ENCODE peak calls at places on chromosomes 1 and 21, in five cellular contexts. One of them, this sample, is unnamed.

GRCh38 chr1:159828916-159829634 is 2.4 kb downstream of the SLAMF8 start:
- DNase-seq in GM12878: peak; percentile 40
- DNase-seq in K562: peak; percentile 44
- DNase-seq in NT2/D1: no peak
- DNase-seq in upper lobe of right lung: peak; percentile 75
- DNase-seq in this sample: peak; percentile 55

GRCh38 chr1:204459706-204460105 is 34.9 kb downstream of the PIK3C2B start:
- DNase-seq in upper lobe of right lung: no peak
- DNase-seq in K562: no peak
- DNase-seq in NT2/D1: no peak
- DNase-seq in GM12878: no peak
- DNase-seq in this sample: no peak

GRCh38 chr1:79326875-79327274 is 320.3 kb upstream of the ADGRL4 start:
- DNase-seq in NT2/D1: no peak
- DNase-seq in K562: no peak
- DNase-seq in upper lobe of right lung: no peak
- DNase-seq in GM12878: no peak
- DNase-seq in this sample: no peak

GRCh38 chr1:95223110-95223509 is 10.9 kb upstream of the RWDD3 start:
- DNase-seq in NT2/D1: no peak
- DNase-seq in K562: no peak
- DNase-seq in upper lobe of right lung: no peak
- DNase-seq in GM12878: no peak
- DNase-seq in this sample: no peak

GRCh38 chr1:15423355-15424077 is 13.8 kb downstream of the EFHD2 start:
- DNase-seq in upper lobe of right lung: no peak
- DNase-seq in GM12878: no peak
- DNase-seq in NT2/D1: no peak
- DNase-seq in K562: no peak
- DNase-seq in this sample: no peak

GRCh38 chr1:74799119-74799518 is 66.2 kb downstream of the TYW3 start:
- DNase-seq in GM12878: no peak
- DNase-seq in K562: no peak
- DNase-seq in NT2/D1: peak; percentile 23
- DNase-seq in upper lobe of right lung: no peak
- DNase-seq in this sample: no peak

GRCh38 chr1:167756760-167757405 is 35.1 kb downstream of the MPZL1 start:
- DNase-seq in GM12878: no peak
- DNase-seq in NT2/D1: no peak
- DNase-seq in K562: peak; percentile 39
- DNase-seq in upper lobe of right lung: no peak
- DNase-seq in this sample: no peak

GRCh38 chr1:37393173-37393572 is 81.2 kb upstream of the ZC3H12A start:
- DNase-seq in upper lobe of right lung: no peak
- DNase-seq in NT2/D1: no peak
- DNase-seq in K562: no peak
- DNase-seq in GM12878: no peak
- DNase-seq in this sample: no peak

GRCh38 chr1:12439083-12439482 is 178.9 kb downstream of the DHRS3 start:
- DNase-seq in GM12878: no peak
- DNase-seq in NT2/D1: no peak
- DNase-seq in upper lobe of right lung: no peak
- DNase-seq in K562: no peak
- DNase-seq in this sample: no peak

GRCh38 chr21:35942211-35943144 is 117.8 kb downstream of the SETD4 start:
- DNase-seq in upper lobe of right lung: no peak
- DNase-seq in K562: no peak
- DNase-seq in GM12878: no peak
- DNase-seq in NT2/D1: no peak
- DNase-seq in this sample: no peak

GRCh38 chr1:119652587-119652986 is 4.5 kb upstream of the ZNF697 start:
- DNase-seq in GM12878: no peak
- DNase-seq in K562: no peak
- DNase-seq in upper lobe of right lung: no peak
- DNase-seq in NT2/D1: no peak
- DNase-seq in this sample: no peak

GRCh38 chr1:186754542-186755150 is 74.1 kb upstream of the PLA2G4A start:
- DNase-seq in K562: no peak
- DNase-seq in upper lobe of right lung: no peak
- DNase-seq in NT2/D1: no peak
- DNase-seq in GM12878: no peak
- DNase-seq in this sample: no peak

GRCh38 chr1:53535846-53536245 is 76.6 kb downstream of the DMRTB1 start:
- DNase-seq in NT2/D1: no peak
- DNase-seq in GM12878: no peak
- DNase-seq in K562: no peak
- DNase-seq in upper lobe of right lung: no peak
- DNase-seq in this sample: no peak

GRCh38 chr1:186812560-186812959 is 16.2 kb upstream of the PLA2G4A start:
- DNase-seq in K562: no peak
- DNase-seq in NT2/D1: no peak
- DNase-seq in upper lobe of right lung: no peak
- DNase-seq in GM12878: no peak
- DNase-seq in this sample: no peak

GRCh38 chr1:117618450-117619122 is 12.7 kb downstream of the TENT5C start:
- DNase-seq in K562: no peak
- DNase-seq in NT2/D1: no peak
- DNase-seq in GM12878: no peak
- DNase-seq in upper lobe of right lung: no peak
- DNase-seq in this sample: no peak

GRCh38 chr21:39444406-39445145 is 1.0 kb downstream of the LCA5L start:
- DNase-seq in upper lobe of right lung: no peak
- DNase-seq in K562: peak; percentile 42
- DNase-seq in GM12878: no peak
- DNase-seq in NT2/D1: no peak
- DNase-seq in this sample: peak; percentile 28

GRCh38 chr1:214328770-214329455 is 48.0 kb downstream of the SMYD2 start:
- DNase-seq in K562: peak; percentile 79
- DNase-seq in upper lobe of right lung: peak; percentile 80
- DNase-seq in NT2/D1: peak; percentile 87
- DNase-seq in GM12878: peak; percentile 26
- DNase-seq in this sample: peak; percentile 82

GRCh38 chr1:59484090-59484489 is 187.2 kb downstream of the FGGY start:
- DNase-seq in GM12878: no peak
- DNase-seq in upper lobe of right lung: no peak
- DNase-seq in K562: no peak
- DNase-seq in NT2/D1: no peak
- DNase-seq in this sample: no peak

GRCh38 chr1:32393832-32394140 is 455 bp downstream of the BSDC1 start:
- DNase-seq in upper lobe of right lung: no peak
- DNase-seq in GM12878: no peak
- DNase-seq in K562: no peak
- DNase-seq in NT2/D1: no peak
- DNase-seq in this sample: peak; percentile 51

GRCh38 chr1:59570524-59570923 is 244.2 kb upstream of the HOOK1 start:
- DNase-seq in upper lobe of right lung: no peak
- DNase-seq in K562: no peak
- DNase-seq in GM12878: no peak
- DNase-seq in NT2/D1: no peak
- DNase-seq in this sample: no peak

GRCh38 chr21:41121785-41122415 is 46.1 kb upstream of the BACE2 start:
- DNase-seq in upper lobe of right lung: peak; percentile 83
- DNase-seq in GM12878: peak; percentile 1
- DNase-seq in K562: peak; percentile 54
- DNase-seq in NT2/D1: peak; percentile 87
- DNase-seq in this sample: no peak

GRCh38 chr1:211828584-211829342 is 1.8 kb downstream of the LPGAT1 start:
- DNase-seq in upper lobe of right lung: no peak
- DNase-seq in GM12878: no peak
- DNase-seq in NT2/D1: no peak
- DNase-seq in K562: no peak
- DNase-seq in this sample: no peak

GRCh38 chr1:19602486-19602885 is 41.6 kb upstream of the NBL1 start:
- DNase-seq in NT2/D1: no peak
- DNase-seq in upper lobe of right lung: no peak
- DNase-seq in GM12878: no peak
- DNase-seq in K562: no peak
- DNase-seq in this sample: no peak

GRCh38 chr1:200968469-200969410 is 54.8 kb downstream of the KIF21B start:
- DNase-seq in K562: no peak
- DNase-seq in NT2/D1: no peak
- DNase-seq in upper lobe of right lung: no peak
- DNase-seq in GM12878: no peak
- DNase-seq in this sample: no peak

GRCh38 chr1:12654004-12654567 is 10.2 kb downstream of the AADACL4 start:
- DNase-seq in NT2/D1: no peak
- DNase-seq in K562: no peak
- DNase-seq in upper lobe of right lung: no peak
- DNase-seq in GM12878: no peak
- DNase-seq in this sample: no peak

GRCh38 chr1:60281360-60281932 is 207.9 kb upstream of the C1orf87 start:
- DNase-seq in GM12878: peak; percentile 1
- DNase-seq in upper lobe of right lung: no peak
- DNase-seq in NT2/D1: peak; percentile 78
- DNase-seq in K562: peak; percentile 16
- DNase-seq in this sample: peak; percentile 71

DNA sequence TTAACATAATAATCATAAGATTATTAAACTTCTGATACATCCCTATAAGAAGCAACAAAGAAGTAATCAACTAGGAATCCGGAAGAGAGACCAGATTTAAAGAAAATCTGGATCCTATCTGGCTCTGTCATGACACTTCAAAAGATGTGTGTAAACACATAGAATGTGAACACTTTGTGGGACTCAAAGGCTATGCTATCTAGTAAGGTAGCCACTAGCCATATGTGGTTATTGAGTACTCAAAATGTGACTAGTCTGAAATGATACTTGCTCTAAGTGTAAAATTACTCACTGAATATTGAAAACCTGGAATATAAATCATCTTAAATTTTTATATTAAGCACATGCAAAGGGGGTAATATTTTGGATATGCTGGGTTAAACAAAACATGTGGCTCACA is 8.7 kb downstream of the FUBP1 start:
- DNase-seq in K562: no peak
- DNase-seq in GM12878: no peak
- DNase-seq in upper lobe of right lung: no peak
- DNase-seq in NT2/D1: no peak
- DNase-seq in this sample: no peak
- H3K4me1 ChIP-seq in K562: no peaks in the 10 kb centered on the region
- H3K4me1 ChIP-seq in GM12878: no peaks in the 10 kb centered on the region
- H3K4me1 ChIP-seq in upper lobe of right lung: peaks cover 17% of the 10 kb centered on the region
- H3K4me1 ChIP-seq in NT2/D1: no peaks in the 10 kb centered on the region
- H3K4me1 ChIP-seq in this sample: peaks cover 21% of the 10 kb centered on the region

GRCh38 chr1:24109686-24110475 is 2.1 kb downstream of the MYOM3 start:
- DNase-seq in NT2/D1: no peak
- DNase-seq in GM12878: no peak
- DNase-seq in upper lobe of right lung: peak; percentile 56
- DNase-seq in K562: no peak
- DNase-seq in this sample: no peak
- H3K4me3 ChIP-seq in NT2/D1: no peak overlapping the region
- H3K4me3 ChIP-seq in GM12878: no peak overlapping the region
- H3K4me3 ChIP-seq in upper lobe of right lung: no peak overlapping the region
- H3K4me3 ChIP-seq in K562: no peak overlapping the region
- H3K4me3 ChIP-seq in this sample: no peak overlapping the region

DNA sequence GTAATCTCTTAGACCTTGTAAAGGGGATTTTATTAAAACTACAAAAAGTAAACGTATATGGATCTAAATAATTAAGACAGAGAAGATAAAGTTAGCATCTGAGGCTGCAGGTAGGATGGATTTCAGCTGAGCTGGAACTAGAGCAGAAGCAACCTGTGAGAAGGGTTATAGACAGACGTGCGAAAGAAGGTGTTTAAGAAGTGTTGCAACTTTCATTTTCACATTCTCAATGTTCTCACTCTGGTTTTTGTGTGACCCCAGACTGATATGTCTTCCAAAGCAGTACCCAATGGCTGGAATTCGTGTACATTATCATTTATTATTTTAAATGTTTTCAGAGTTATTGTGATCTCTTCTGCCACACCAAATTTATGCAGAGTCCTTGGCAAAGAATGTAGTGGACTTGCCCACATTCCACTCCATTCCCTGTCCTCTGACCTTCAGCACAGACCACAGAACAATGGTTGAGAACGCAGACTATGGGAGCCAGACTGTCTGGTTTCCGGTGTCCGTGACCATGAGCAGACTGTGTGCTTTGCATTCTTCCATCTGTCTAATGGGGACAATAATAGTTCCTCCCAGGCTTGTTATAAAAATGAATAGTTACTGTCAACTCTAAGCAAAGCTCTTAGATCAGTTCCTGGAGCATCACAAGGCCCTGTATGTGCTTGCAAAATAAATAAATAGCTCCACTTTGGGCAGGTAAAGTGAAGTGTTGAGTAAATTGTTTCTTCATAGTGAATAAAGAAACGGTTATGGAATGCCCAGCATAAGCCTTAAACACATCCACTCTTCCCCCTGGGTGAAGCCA is 140.6 kb upstream of the SAMSN1 start:
- DNase-seq in upper lobe of right lung: no peak
- DNase-seq in K562: no peak
- DNase-seq in GM12878: peak; percentile 86
- DNase-seq in NT2/D1: no peak
- DNase-seq in this sample: no peak
- H3K4me1 ChIP-seq in upper lobe of right lung: peaks cover 6% of the 10 kb centered on the region
- H3K4me1 ChIP-seq in K562: peaks cover 11% of the 10 kb centered on the region
- H3K4me1 ChIP-seq in GM12878: peaks cover 57% of the 10 kb centered on the region
- H3K4me1 ChIP-seq in NT2/D1: no peaks in the 10 kb centered on the region
- H3K4me1 ChIP-seq in this sample: no peaks in the 10 kb centered on the region

DNA sequence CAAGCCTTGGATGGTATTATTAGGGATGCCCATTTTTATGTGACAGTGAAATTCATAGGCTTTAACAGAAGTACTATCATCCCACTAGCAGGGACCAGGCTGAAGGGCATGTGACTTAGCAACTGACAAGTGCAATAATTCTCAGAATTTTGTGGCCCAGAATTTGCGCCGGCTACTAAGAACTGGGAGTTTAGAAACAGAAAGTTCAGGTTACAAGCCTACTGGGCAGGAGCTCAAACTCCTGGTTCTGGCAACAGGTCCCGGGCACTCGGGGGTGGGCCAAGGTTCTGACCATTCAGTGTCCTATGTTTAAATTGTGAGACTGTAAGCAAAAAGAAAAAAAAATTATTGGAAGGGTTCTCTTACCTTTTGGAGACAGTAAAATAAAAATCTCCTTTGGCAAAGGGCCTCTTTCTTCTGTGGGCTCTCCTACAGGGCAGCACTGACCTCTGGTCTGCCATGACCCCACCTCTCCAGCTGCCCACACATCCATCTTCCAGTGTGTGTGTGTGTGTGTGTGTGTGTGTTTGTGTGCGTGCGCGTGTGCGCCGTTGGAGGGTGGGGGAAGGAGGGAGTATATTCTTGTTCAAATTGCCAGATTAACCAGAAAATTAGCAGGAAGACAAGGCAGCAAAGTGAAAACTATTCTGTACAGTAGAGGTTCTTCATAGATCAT is 26.1 kb downstream of the IRF2BP2 start:
- DNase-seq in NT2/D1: no peak
- DNase-seq in upper lobe of right lung: no peak
- DNase-seq in GM12878: no peak
- DNase-seq in K562: peak; percentile 40
- DNase-seq in this sample: no peak
- H3K4me3 ChIP-seq in NT2/D1: no peak overlapping the region
- H3K4me3 ChIP-seq in upper lobe of right lung: no peak overlapping the region
- H3K4me3 ChIP-seq in GM12878: no peak overlapping the region
- H3K4me3 ChIP-seq in K562: no peak overlapping the region
- H3K4me3 ChIP-seq in this sample: no peak overlapping the region